ENCODE peak calls at places on chromosomes 2 and 18, in eight cellular contexts. L is stimulated activated CD8-positive, alpha-beta memory T cell treated with anti-CD3 and anti-CD28 coated beads, Interleukin-2, amount 100 ng/mL, for 48 hours; Y is A172; J is foreskin fibroblast; S is activated T-cell treated with anti-CD3 and anti-CD28 coated beads, Interleukin-2, amount 50 U/mL, for 72 hours; D is SJSA1; T is LHCN-M2; F is adrenal gland. V is an unnamed sample.
A peak's percentile ranks its signal among the peaks of the same experiment; 100 is the strongest.

GRCh38 chr18:37729715-37730114 is 164.1 kb upstream of the CELF4 start:
- DNase-seq in L (no peak), Y (no peak), J (no peak), S (no peak), D (no peak), T (no peak), F (no peak), V (no peak)

GRCh38 chr2:55137024-55137958 is 87.0 kb upstream of the RTN4 start:
- DNase-seq in L (no peak), Y (no peak), J (no peak), S (no peak), D (no peak), T (no peak), F (no peak), V (peak; percentile 48)

GRCh38 chr2:172213116-172213515 is 110.4 kb upstream of the DLX2 start:
- DNase-seq in L (no peak), Y (no peak), J (no peak), S (no peak), D (no peak), T (no peak), F (no peak), V (no peak)

GRCh38 chr2:112304298-112304941 is 29.0 kb downstream of the ZC3H6 start:
- DNase-seq in L (no peak), Y (no peak), J (no peak), S (no peak), D (no peak), T (no peak), F (no peak), V (no peak)

GRCh38 chr2:142291964-142292363 is 161.1 kb upstream of the LRP1B start:
- DNase-seq in L (no peak), Y (peak; percentile 49), J (no peak), S (no peak), D (no peak), T (no peak), F (no peak), V (no peak)

GRCh38 chr18:48527467-48527866 is 11.4 kb upstream of the CTIF start:
- DNase-seq in L (no peak), Y (no peak), J (no peak), S (no peak), D (no peak), T (no peak), F (no peak), V (no peak)

GRCh38 chr2:75493230-75493629 is 67.5 kb downstream of the EVA1A start:
- DNase-seq in L (no peak), Y (no peak), J (no peak), S (no peak), D (no peak), T (no peak), F (no peak), V (no peak)

GRCh38 chr18:7877609-7878008 is 310.5 kb downstream of the PTPRM start:
- DNase-seq in L (no peak), Y (no peak), J (no peak), S (no peak), D (no peak), T (no peak), F (no peak), V (no peak)

GRCh38 chr18:36187138-36187825 is at the start of gene MOCOS:
- DNase-seq in L (peak; percentile 26), Y (peak; percentile 61), J (peak; percentile 56), S (peak; percentile 65), D (peak; percentile 67), T (peak; percentile 47), F (peak; percentile 76), V (peak; percentile 93)

GRCh38 chr2:239476029-239476756 is 75.4 kb upstream of the HDAC4 start:
- DNase-seq in L (no peak), Y (no peak), J (no peak), S (no peak), D (no peak), T (no peak), F (peak; percentile 15), V (no peak)

GRCh38 chr18:38007931-38008330 is 442.3 kb upstream of the CELF4 start:
- DNase-seq in L (no peak), Y (peak; percentile 33), J (no peak), S (no peak), D (no peak), T (no peak), F (no peak), V (no peak)

GRCh38 chr18:68406761-68407160 is 308.1 kb downstream of the TMX3 start:
- DNase-seq in L (no peak), Y (no peak), J (no peak), S (no peak), D (no peak), T (peak; percentile 83), F (no peak), V (no peak)

GRCh38 chr2:26460613-26461031 is 17.3 kb downstream of the OTOF start:
- DNase-seq in L (no peak), Y (no peak), J (no peak), S (no peak), D (no peak), T (no peak), F (no peak), V (no peak)

GRCh38 chr18:36756262-36756661 is 72.5 kb downstream of the TPGS2 start:
- DNase-seq in L (no peak), Y (no peak), J (peak; percentile 59), S (no peak), D (no peak), T (peak; percentile 76), F (no peak), V (no peak)

GRCh38 chr2:45443012-45443411 is 168.1 kb downstream of the SRBD1 start:
- DNase-seq in L (no peak), Y (no peak), J (no peak), S (no peak), D (no peak), T (no peak), F (no peak), V (no peak)

GRCh38 chr2:64036343-64036742 is 17.1 kb upstream of the VPS54 start:
- DNase-seq in L (no peak), Y (peak; percentile 83), J (peak; percentile 64), S (peak; percentile 37), D (no peak), T (peak; percentile 75), F (no peak), V (no peak)

GRCh38 chr2:55875434-55876135 is 48.0 kb downstream of the EFEMP1 start:
- DNase-seq in L (no peak), Y (no peak), J (no peak), S (no peak), D (no peak), T (peak; percentile 59), F (no peak), V (no peak)

GRCh38 chr18:78819926-78820834 is 159.4 kb upstream of the SALL3 start:
- DNase-seq in L (no peak), Y (no peak), J (no peak), S (no peak), D (peak; percentile 29), T (no peak), F (no peak), V (no peak)

GRCh38 chr2:45669109-45669508 is 17.6 kb downstream of the PRKCE start:
- DNase-seq in L (no peak), Y (peak; percentile 74), J (no peak), S (no peak), D (no peak), T (no peak), F (peak; percentile 30), V (no peak)

GRCh38 chr2:1752751-1753150 is 8.4 kb upstream of the PXDN start:
- DNase-seq in L (no peak), Y (no peak), J (no peak), S (no peak), D (peak; percentile 35), T (no peak), F (no peak), V (no peak)

GRCh38 chr18:71899707-71900483 is 644.2 kb downstream of the CBLN2 start:
- DNase-seq in L (no peak), Y (no peak), J (no peak), S (no peak), D (no peak), T (no peak), F (no peak), V (no peak)

GRCh38 chr2:27222407-27222806 is 5.2 kb downstream of the CAD start:
- DNase-seq in L (no peak), Y (no peak), J (no peak), S (no peak), D (no peak), T (no peak), F (no peak), V (no peak)

GRCh38 chr2:51734115-51734514 is 702.2 kb upstream of the NRXN1 start:
- DNase-seq in L (no peak), Y (no peak), J (no peak), S (no peak), D (no peak), T (peak; percentile 14), F (no peak), V (no peak)

GRCh38 chr18:47754311-47755101 is 176.0 kb downstream of the SMAD2 start:
- DNase-seq in L (peak; percentile 59), Y (no peak), J (no peak), S (peak; percentile 66), D (no peak), T (no peak), F (no peak), V (peak; percentile 57)

GRCh38 chr2:61175036-61175435 is 13.0 kb downstream of the C2orf74 start:
- DNase-seq in L (no peak), Y (no peak), J (no peak), S (no peak), D (no peak), T (no peak), F (no peak), V (no peak)

GRCh38 chr18:9901377-9901776 is 12.4 kb upstream of the VAPA start:
- DNase-seq in L (no peak), Y (no peak), J (no peak), S (no peak), D (no peak), T (no peak), F (no peak), V (no peak)

GRCh38 chr2:64854773-64855237 is 134.4 kb upstream of the SLC1A4 start:
- DNase-seq in L (no peak), Y (peak; percentile 75), J (peak; percentile 67), S (no peak), D (no peak), T (peak; percentile 64), F (peak; percentile 60), V (peak; percentile 41)